ENCODE peak calls at places on chromosomes 7 and 10, in nine cellular contexts. H, Q, J, N, S, I, X, M and A are unnamed samples.

GRCh38 chr10:72079356-72079755 is 9.0 kb downstream of the SPOCK2 start:
- ATAC-seq in N (peak; percentile 66), S (no peak), X (no peak), J (no peak), M (no peak), H (no peak), Q (peak; percentile 40), I (no peak), A (no peak)

GRCh38 chr10:94320285-94320914 is 42.3 kb downstream of the NOC3L start:
- ATAC-seq in X (no peak), I (peak; percentile 63), M (no peak), S (peak; percentile 79), Q (no peak), H (peak; percentile 61), N (no peak), J (peak; percentile 74), A (no peak)

GRCh38 chr7:32947420-32947983 is 9.7 kb upstream of the FKBP9 start:
- ATAC-seq in X (no peak), J (no peak), Q (no peak), H (no peak), S (no peak), N (no peak), I (no peak), M (no peak), A (no peak)

GRCh38 chr10:77580500-77580899 is 57.1 kb downstream of the KCNMA1 start:
- ATAC-seq in J (no peak), X (no peak), H (no peak), N (no peak), I (no peak), S (no peak), Q (no peak), M (no peak), A (no peak)

GRCh38 chr10:24603333-24603732 is 120.4 kb downstream of the ARHGAP21 start:
- ATAC-seq in H (no peak), X (no peak), Q (peak; percentile 85), S (no peak), I (peak; percentile 41), M (no peak), J (no peak), N (no peak), A (no peak)

GRCh38 chr10:113252650-113253560 is 299.9 kb upstream of the HABP2 start:
- ATAC-seq in I (no peak), N (no peak), H (no peak), J (no peak), X (no peak), Q (no peak), S (no peak), M (no peak), A (no peak)

GRCh38 chr7:117531845-117532244 is 52.0 kb downstream of the CFTR start:
- ATAC-seq in Q (no peak), N (no peak), H (no peak), I (no peak), J (no peak), S (no peak), X (no peak), M (no peak), A (no peak)

GRCh38 chr10:128695326-128695725 is 569.1 kb upstream of the MKI67 start:
- ATAC-seq in S (no peak), I (no peak), Q (no peak), X (no peak), N (no peak), M (no peak), J (no peak), H (no peak), A (no peak)

GRCh38 chr7:30038182-30038980 is 10.2 kb downstream of the PLEKHA8 start:
- ATAC-seq in X (peak; percentile 42), H (no peak), N (no peak), S (peak; percentile 83), Q (no peak), J (no peak), I (peak; percentile 26), M (peak; percentile 44), A (peak; percentile 88)